ENCODE peak calls at places on chromosome 10, in seven cellular contexts. One of them, this sample, is unnamed.
A peak's percentile ranks its signal among the peaks of the same experiment; 100 is the strongest.

GRCh38 chr10:73848821-73849489 is 25.4 kb downstream of the CAMK2G start:
- DNase-seq in Calu3: peak; percentile 91
- DNase-seq in heart left ventricle: peak; percentile 81
- DNase-seq in NCI-H226: peak; percentile 41
- DNase-seq in C1 segment of cervical spinal cord: peak; percentile 56
- DNase-seq in posterior cingulate gyrus: peak; percentile 87
- DNase-seq in cardiac fibroblast: peak; percentile 84
- DNase-seq in this sample: peak; percentile 88

GRCh38 chr10:131072651-131073468 is 238.7 kb downstream of the TCERG1L start:
- DNase-seq in heart left ventricle: no peak
- DNase-seq in Calu3: no peak
- DNase-seq in C1 segment of cervical spinal cord: no peak
- DNase-seq in cardiac fibroblast: no peak
- DNase-seq in posterior cingulate gyrus: no peak
- DNase-seq in NCI-H226: no peak
- DNase-seq in this sample: no peak

GRCh38 chr10:114600067-114600466 is 58.0 kb downstream of the ABLIM1 start:
- DNase-seq in Calu3: no peak
- DNase-seq in cardiac fibroblast: no peak
- DNase-seq in heart left ventricle: no peak
- DNase-seq in posterior cingulate gyrus: no peak
- DNase-seq in C1 segment of cervical spinal cord: no peak
- DNase-seq in NCI-H226: no peak
- DNase-seq in this sample: no peak

GRCh38 chr10:20616918-20617801 is 280.0 kb downstream of the NEBL start:
- DNase-seq in cardiac fibroblast: no peak
- DNase-seq in posterior cingulate gyrus: no peak
- DNase-seq in Calu3: no peak
- DNase-seq in heart left ventricle: no peak
- DNase-seq in C1 segment of cervical spinal cord: no peak
- DNase-seq in NCI-H226: no peak
- DNase-seq in this sample: no peak

GRCh38 chr10:123158682-123159081 is 4.5 kb downstream of the BUB3 start:
- DNase-seq in Calu3: no peak
- DNase-seq in cardiac fibroblast: no peak
- DNase-seq in posterior cingulate gyrus: no peak
- DNase-seq in heart left ventricle: no peak
- DNase-seq in C1 segment of cervical spinal cord: no peak
- DNase-seq in NCI-H226: no peak
- DNase-seq in this sample: no peak

GRCh38 chr10:42574336-42574735 is 64.0 kb downstream of the ZNF33B start:
- DNase-seq in heart left ventricle: no peak
- DNase-seq in Calu3: no peak
- DNase-seq in C1 segment of cervical spinal cord: no peak
- DNase-seq in posterior cingulate gyrus: no peak
- DNase-seq in cardiac fibroblast: no peak
- DNase-seq in NCI-H226: no peak
- DNase-seq in this sample: no peak

GRCh38 chr10:91932737-91933136 is 9.2 kb downstream of the BTAF1 start:
- DNase-seq in heart left ventricle: no peak
- DNase-seq in cardiac fibroblast: no peak
- DNase-seq in Calu3: no peak
- DNase-seq in C1 segment of cervical spinal cord: no peak
- DNase-seq in NCI-H226: no peak
- DNase-seq in posterior cingulate gyrus: no peak
- DNase-seq in this sample: no peak

GRCh38 chr10:29619273-29619672 is 15.5 kb downstream of the SVIL start:
- DNase-seq in NCI-H226: no peak
- DNase-seq in C1 segment of cervical spinal cord: no peak
- DNase-seq in heart left ventricle: no peak
- DNase-seq in Calu3: no peak
- DNase-seq in cardiac fibroblast: peak; percentile 61
- DNase-seq in posterior cingulate gyrus: no peak
- DNase-seq in this sample: no peak

GRCh38 chr10:78736926-78737618 is 331.7 kb upstream of the ZMIZ1 start:
- DNase-seq in heart left ventricle: no peak
- DNase-seq in posterior cingulate gyrus: no peak
- DNase-seq in NCI-H226: no peak
- DNase-seq in C1 segment of cervical spinal cord: no peak
- DNase-seq in Calu3: no peak
- DNase-seq in cardiac fibroblast: no peak
- DNase-seq in this sample: no peak

GRCh38 chr10:80382989-80383388 is 25.4 kb upstream of the PRXL2A start:
- DNase-seq in Calu3: peak; percentile 55
- DNase-seq in heart left ventricle: peak; percentile 28
- DNase-seq in cardiac fibroblast: peak; percentile 62
- DNase-seq in posterior cingulate gyrus: peak; percentile 30
- DNase-seq in C1 segment of cervical spinal cord: no peak
- DNase-seq in NCI-H226: no peak
- DNase-seq in this sample: peak; percentile 40

GRCh38 chr10:86964061-86964846 is 4.0 kb upstream of the ADIRF start:
- DNase-seq in C1 segment of cervical spinal cord: no peak
- DNase-seq in heart left ventricle: peak; percentile 26
- DNase-seq in cardiac fibroblast: no peak
- DNase-seq in Calu3: no peak
- DNase-seq in posterior cingulate gyrus: no peak
- DNase-seq in NCI-H226: no peak
- DNase-seq in this sample: no peak

GRCh38 chr10:4242561-4243035 is 457.6 kb upstream of the KLF6 start:
- DNase-seq in C1 segment of cervical spinal cord: no peak
- DNase-seq in posterior cingulate gyrus: no peak
- DNase-seq in cardiac fibroblast: peak; percentile 83
- DNase-seq in NCI-H226: peak; percentile 29
- DNase-seq in heart left ventricle: peak; percentile 62
- DNase-seq in Calu3: no peak
- DNase-seq in this sample: no peak

GRCh38 chr10:101236376-101237079 is 7.3 kb upstream of the LBX1 start:
- DNase-seq in cardiac fibroblast: no peak
- DNase-seq in heart left ventricle: no peak
- DNase-seq in NCI-H226: no peak
- DNase-seq in Calu3: no peak
- DNase-seq in posterior cingulate gyrus: no peak
- DNase-seq in C1 segment of cervical spinal cord: no peak
- DNase-seq in this sample: no peak

GRCh38 chr10:2980791-2981360 is 86.5 kb upstream of the PFKP start:
- DNase-seq in Calu3: no peak
- DNase-seq in posterior cingulate gyrus: no peak
- DNase-seq in C1 segment of cervical spinal cord: no peak
- DNase-seq in cardiac fibroblast: peak; percentile 8
- DNase-seq in NCI-H226: no peak
- DNase-seq in heart left ventricle: no peak
- DNase-seq in this sample: peak; percentile 0

GRCh38 chr10:25226775-25227682 is 52.2 kb downstream of the GPR158 start:
- DNase-seq in NCI-H226: peak; percentile 22
- DNase-seq in posterior cingulate gyrus: peak; percentile 17
- DNase-seq in Calu3: peak; percentile 59
- DNase-seq in cardiac fibroblast: peak; percentile 78
- DNase-seq in heart left ventricle: peak; percentile 24
- DNase-seq in C1 segment of cervical spinal cord: peak; percentile 35
- DNase-seq in this sample: peak; percentile 32

GRCh38 chr10:30324448-30325110 is 24.5 kb downstream of the MTPAP start:
- DNase-seq in Calu3: no peak
- DNase-seq in heart left ventricle: no peak
- DNase-seq in cardiac fibroblast: no peak
- DNase-seq in C1 segment of cervical spinal cord: no peak
- DNase-seq in NCI-H226: no peak
- DNase-seq in posterior cingulate gyrus: no peak
- DNase-seq in this sample: no peak

GRCh38 chr10:132910901-132911711 is 31.3 kb downstream of the CFAP46 start:
- DNase-seq in NCI-H226: no peak
- DNase-seq in C1 segment of cervical spinal cord: no peak
- DNase-seq in cardiac fibroblast: no peak
- DNase-seq in posterior cingulate gyrus: no peak
- DNase-seq in Calu3: no peak
- DNase-seq in heart left ventricle: no peak
- DNase-seq in this sample: no peak

GRCh38 chr10:36254191-36254590 is 612.1 kb upstream of the FZD8 start:
- DNase-seq in C1 segment of cervical spinal cord: no peak
- DNase-seq in heart left ventricle: peak; percentile 73
- DNase-seq in cardiac fibroblast: peak; percentile 76
- DNase-seq in NCI-H226: no peak
- DNase-seq in Calu3: no peak
- DNase-seq in posterior cingulate gyrus: no peak
- DNase-seq in this sample: peak; percentile 30

GRCh38 chr10:58457761-58458616 is 54.7 kb upstream of the BICC1 start:
- DNase-seq in Calu3: no peak
- DNase-seq in NCI-H226: peak; percentile 71
- DNase-seq in posterior cingulate gyrus: no peak
- DNase-seq in C1 segment of cervical spinal cord: no peak
- DNase-seq in cardiac fibroblast: peak; percentile 98
- DNase-seq in heart left ventricle: peak; percentile 69
- DNase-seq in this sample: peak; percentile 43

GRCh38 chr10:16976803-16977202 is 152.8 kb downstream of the CUBN start:
- DNase-seq in posterior cingulate gyrus: no peak
- DNase-seq in cardiac fibroblast: no peak
- DNase-seq in heart left ventricle: no peak
- DNase-seq in NCI-H226: no peak
- DNase-seq in Calu3: no peak
- DNase-seq in C1 segment of cervical spinal cord: no peak
- DNase-seq in this sample: no peak

GRCh38 chr10:110305767-110306451 is 1.2 kb upstream of the SMNDC1 start:
- DNase-seq in cardiac fibroblast: peak; percentile 92
- DNase-seq in C1 segment of cervical spinal cord: peak; percentile 3
- DNase-seq in Calu3: peak; percentile 33
- DNase-seq in NCI-H226: peak; percentile 74
- DNase-seq in heart left ventricle: no peak
- DNase-seq in posterior cingulate gyrus: peak; percentile 16
- DNase-seq in this sample: peak; percentile 62

GRCh38 chr10:3924344-3924743 is 139.3 kb upstream of the KLF6 start:
- DNase-seq in posterior cingulate gyrus: no peak
- DNase-seq in cardiac fibroblast: peak; percentile 89
- DNase-seq in heart left ventricle: no peak
- DNase-seq in C1 segment of cervical spinal cord: no peak
- DNase-seq in NCI-H226: peak; percentile 76
- DNase-seq in Calu3: no peak
- DNase-seq in this sample: no peak

GRCh38 chr10:103096130-103096529 is 96.9 kb downstream of the NT5C2 start:
- DNase-seq in posterior cingulate gyrus: no peak
- DNase-seq in Calu3: no peak
- DNase-seq in NCI-H226: no peak
- DNase-seq in cardiac fibroblast: no peak
- DNase-seq in C1 segment of cervical spinal cord: no peak
- DNase-seq in heart left ventricle: no peak
- DNase-seq in this sample: no peak

GRCh38 chr10:49172204-49173132 is 15.7 kb downstream of the TMEM273 start:
- DNase-seq in C1 segment of cervical spinal cord: no peak
- DNase-seq in heart left ventricle: no peak
- DNase-seq in Calu3: no peak
- DNase-seq in cardiac fibroblast: no peak
- DNase-seq in posterior cingulate gyrus: no peak
- DNase-seq in NCI-H226: no peak
- DNase-seq in this sample: peak; percentile 7

GRCh38 chr10:72688208-72688651 is 3.7 kb upstream of the MCU start:
- DNase-seq in posterior cingulate gyrus: no peak
- DNase-seq in cardiac fibroblast: peak; percentile 77
- DNase-seq in Calu3: peak; percentile 67
- DNase-seq in C1 segment of cervical spinal cord: no peak
- DNase-seq in NCI-H226: peak; percentile 92
- DNase-seq in heart left ventricle: no peak
- DNase-seq in this sample: peak; percentile 46

GRCh38 chr10:78744521-78745090 is 324.2 kb upstream of the ZMIZ1 start:
- DNase-seq in Calu3: no peak
- DNase-seq in C1 segment of cervical spinal cord: no peak
- DNase-seq in heart left ventricle: no peak
- DNase-seq in cardiac fibroblast: no peak
- DNase-seq in NCI-H226: no peak
- DNase-seq in posterior cingulate gyrus: no peak
- DNase-seq in this sample: no peak

GRCh38 chr10:33179056-33179455 is 155.4 kb downstream of the NRP1 start:
- DNase-seq in Calu3: no peak
- DNase-seq in heart left ventricle: no peak
- DNase-seq in cardiac fibroblast: no peak
- DNase-seq in posterior cingulate gyrus: no peak
- DNase-seq in C1 segment of cervical spinal cord: no peak
- DNase-seq in NCI-H226: no peak
- DNase-seq in this sample: no peak

GRCh38 chr10:21797984-21798765 is 205.4 kb downstream of the DNAJC1 start:
- DNase-seq in cardiac fibroblast: no peak
- DNase-seq in Calu3: no peak
- DNase-seq in NCI-H226: no peak
- DNase-seq in heart left ventricle: no peak
- DNase-seq in posterior cingulate gyrus: no peak
- DNase-seq in C1 segment of cervical spinal cord: no peak
- DNase-seq in this sample: no peak

GRCh38 chr10:23525406-23525805 is 86.5 kb downstream of the OTUD1 start:
- DNase-seq in NCI-H226: no peak
- DNase-seq in Calu3: peak; percentile 46
- DNase-seq in posterior cingulate gyrus: no peak
- DNase-seq in C1 segment of cervical spinal cord: no peak
- DNase-seq in heart left ventricle: no peak
- DNase-seq in cardiac fibroblast: peak; percentile 55
- DNase-seq in this sample: peak; percentile 20

GRCh38 chr10:24518981-24519597 is 204.6 kb downstream of the ARHGAP21 start:
- DNase-seq in cardiac fibroblast: peak; percentile 72
- DNase-seq in posterior cingulate gyrus: peak; percentile 69
- DNase-seq in NCI-H226: no peak
- DNase-seq in Calu3: peak; percentile 74
- DNase-seq in heart left ventricle: peak; percentile 46
- DNase-seq in C1 segment of cervical spinal cord: no peak
- DNase-seq in this sample: peak; percentile 77

GRCh38 chr10:43076876-43077420 is at the start of gene RET:
- DNase-seq in cardiac fibroblast: no peak
- DNase-seq in C1 segment of cervical spinal cord: no peak
- DNase-seq in NCI-H226: peak; percentile 15
- DNase-seq in heart left ventricle: no peak
- DNase-seq in Calu3: peak; percentile 31
- DNase-seq in posterior cingulate gyrus: peak; percentile 47
- DNase-seq in this sample: peak; percentile 63

GRCh38 chr10:119652361-119652760 is 1.2 kb downstream of the BAG3 start:
- DNase-seq in Calu3: peak; percentile 5
- DNase-seq in C1 segment of cervical spinal cord: no peak
- DNase-seq in NCI-H226: peak; percentile 19
- DNase-seq in posterior cingulate gyrus: no peak
- DNase-seq in heart left ventricle: no peak
- DNase-seq in cardiac fibroblast: peak; percentile 72
- DNase-seq in this sample: peak; percentile 29

GRCh38 chr10:95273393-95274312 is 17.1 kb downstream of the PDLIM1 start:
- DNase-seq in cardiac fibroblast: peak; percentile 89
- DNase-seq in NCI-H226: peak; percentile 73
- DNase-seq in Calu3: peak; percentile 17
- DNase-seq in C1 segment of cervical spinal cord: no peak
- DNase-seq in posterior cingulate gyrus: no peak
- DNase-seq in heart left ventricle: peak; percentile 49
- DNase-seq in this sample: peak; percentile 66